ENCODE peak calls at places on chromosomes 7 and 10, in six cellular contexts. One of them, this sample, is unnamed.

GRCh38 chr7:815284-816216 is 16.7 kb upstream of the SUN1 start:
- DNase-seq in lower lobe of right lung: peak; percentile 41
- DNase-seq in neural progenitor cell: peak; percentile 93
- DNase-seq in fibroblast of lung: no peak
- DNase-seq in foreskin keratinocyte: no peak
- DNase-seq in nephron progenitor cell: peak; percentile 88
- DNase-seq in this sample: no peak

GRCh38 chr7:151793531-151793935 is 83.4 kb downstream of the PRKAG2 start:
- DNase-seq in fibroblast of lung: no peak
- DNase-seq in neural progenitor cell: no peak
- DNase-seq in lower lobe of right lung: peak; percentile 87
- DNase-seq in foreskin keratinocyte: no peak
- DNase-seq in nephron progenitor cell: no peak
- DNase-seq in this sample: peak; percentile 31

GRCh38 chr7:140213684-140214074 is 36.9 kb upstream of the KDM7A start:
- DNase-seq in lower lobe of right lung: no peak
- DNase-seq in foreskin keratinocyte: no peak
- DNase-seq in neural progenitor cell: no peak
- DNase-seq in fibroblast of lung: no peak
- DNase-seq in nephron progenitor cell: no peak
- DNase-seq in this sample: peak; percentile 84

GRCh38 chr7:44065431-44066110 is at the start of gene PGAM2:
- DNase-seq in foreskin keratinocyte: no peak
- DNase-seq in lower lobe of right lung: peak; percentile 50
- DNase-seq in fibroblast of lung: no peak
- DNase-seq in nephron progenitor cell: no peak
- DNase-seq in neural progenitor cell: peak; percentile 82
- DNase-seq in this sample: no peak

GRCh38 chr10:61052469-61053205 is 108.7 kb upstream of the RHOBTB1 start:
- DNase-seq in lower lobe of right lung: no peak
- DNase-seq in fibroblast of lung: no peak
- DNase-seq in foreskin keratinocyte: no peak
- DNase-seq in nephron progenitor cell: no peak
- DNase-seq in neural progenitor cell: no peak
- DNase-seq in this sample: no peak

GRCh38 chr10:111261066-111261465 is 184.2 kb downstream of the ADRA2A start:
- DNase-seq in foreskin keratinocyte: no peak
- DNase-seq in nephron progenitor cell: no peak
- DNase-seq in lower lobe of right lung: no peak
- DNase-seq in neural progenitor cell: no peak
- DNase-seq in fibroblast of lung: no peak
- DNase-seq in this sample: no peak

GRCh38 chr10:80506836-80507483 is 30.7 kb upstream of the SH2D4B start:
- DNase-seq in nephron progenitor cell: no peak
- DNase-seq in lower lobe of right lung: no peak
- DNase-seq in fibroblast of lung: no peak
- DNase-seq in foreskin keratinocyte: no peak
- DNase-seq in neural progenitor cell: no peak
- DNase-seq in this sample: no peak

GRCh38 chr7:148481965-148482626 is 108.5 kb upstream of the C7orf33 start:
- DNase-seq in neural progenitor cell: no peak
- DNase-seq in foreskin keratinocyte: peak; percentile 45
- DNase-seq in nephron progenitor cell: peak; percentile 11
- DNase-seq in lower lobe of right lung: no peak
- DNase-seq in fibroblast of lung: no peak
- DNase-seq in this sample: no peak

GRCh38 chr10:71084061-71084817 is 128.1 kb upstream of the UNC5B start:
- DNase-seq in fibroblast of lung: no peak
- DNase-seq in neural progenitor cell: no peak
- DNase-seq in foreskin keratinocyte: no peak
- DNase-seq in lower lobe of right lung: no peak
- DNase-seq in nephron progenitor cell: no peak
- DNase-seq in this sample: no peak

GRCh38 chr7:50562126-50562525 is 3.1 kb downstream of the DDC start:
- DNase-seq in foreskin keratinocyte: no peak
- DNase-seq in nephron progenitor cell: peak; percentile 30
- DNase-seq in fibroblast of lung: no peak
- DNase-seq in neural progenitor cell: peak; percentile 51
- DNase-seq in lower lobe of right lung: no peak
- DNase-seq in this sample: no peak

GRCh38 chr10:20993387-20994170 is 96.5 kb upstream of the NEBL start:
- DNase-seq in fibroblast of lung: peak; percentile 78
- DNase-seq in neural progenitor cell: no peak
- DNase-seq in foreskin keratinocyte: no peak
- DNase-seq in lower lobe of right lung: no peak
- DNase-seq in nephron progenitor cell: no peak
- DNase-seq in this sample: peak; percentile 76

GRCh38 chr7:112986256-112987031 is 100.2 kb downstream of the GPR85 start:
- DNase-seq in nephron progenitor cell: no peak
- DNase-seq in foreskin keratinocyte: no peak
- DNase-seq in neural progenitor cell: no peak
- DNase-seq in lower lobe of right lung: no peak
- DNase-seq in fibroblast of lung: peak; percentile 80
- DNase-seq in this sample: peak; percentile 80

DNA sequence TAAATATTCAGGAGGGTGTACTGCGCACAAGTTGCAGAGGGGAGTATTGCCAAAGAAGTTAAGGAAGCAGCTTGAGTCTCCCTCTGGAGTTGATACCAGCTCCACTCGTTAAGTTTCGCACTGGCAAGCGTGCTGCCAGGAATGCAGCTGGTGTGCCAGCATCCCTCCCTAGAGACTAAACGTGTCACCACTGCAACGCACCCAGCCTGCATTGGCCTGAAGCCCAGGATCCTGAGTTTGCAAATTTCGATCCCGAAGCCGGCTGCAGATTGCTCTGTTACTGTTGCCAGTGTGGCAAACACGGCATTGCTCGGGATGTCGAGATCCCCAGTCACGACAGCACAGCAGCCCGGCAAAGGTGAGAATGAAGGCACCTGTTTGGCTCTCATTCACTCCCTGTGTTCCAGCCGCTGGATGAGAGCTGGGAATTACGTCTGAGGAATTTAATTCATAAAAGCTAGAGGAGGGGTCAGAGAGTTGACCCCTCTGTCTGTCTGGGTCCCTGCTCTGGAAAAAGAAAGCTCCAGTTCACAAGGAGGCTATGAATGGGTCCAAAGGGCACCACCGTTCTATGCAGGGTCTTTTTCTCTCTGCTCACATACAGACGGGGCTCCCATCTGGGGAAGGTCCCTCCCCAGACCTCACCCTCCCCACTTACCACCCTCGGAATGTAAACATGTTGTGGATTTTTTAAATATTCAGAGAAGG is 61.0 kb downstream of the NRP1 start:
- DNase-seq in foreskin keratinocyte: peak; percentile 79
- DNase-seq in nephron progenitor cell: no peak
- DNase-seq in lower lobe of right lung: peak; percentile 87
- DNase-seq in fibroblast of lung: peak; percentile 99
- DNase-seq in neural progenitor cell: peak; percentile 28
- DNase-seq in this sample: peak; percentile 96
- TF ChIP-seq CTCF in foreskin keratinocyte: peak; percentile 62
- TF ChIP-seq CTCF in nephron progenitor cell: no peak
- TF ChIP-seq CTCF in lower lobe of right lung: no peak
- TF ChIP-seq CTCF in fibroblast of lung: peak; percentile 25
- TF ChIP-seq CTCF in neural progenitor cell: no peak
- TF ChIP-seq CTCF in this sample: peak; percentile 11

DNA sequence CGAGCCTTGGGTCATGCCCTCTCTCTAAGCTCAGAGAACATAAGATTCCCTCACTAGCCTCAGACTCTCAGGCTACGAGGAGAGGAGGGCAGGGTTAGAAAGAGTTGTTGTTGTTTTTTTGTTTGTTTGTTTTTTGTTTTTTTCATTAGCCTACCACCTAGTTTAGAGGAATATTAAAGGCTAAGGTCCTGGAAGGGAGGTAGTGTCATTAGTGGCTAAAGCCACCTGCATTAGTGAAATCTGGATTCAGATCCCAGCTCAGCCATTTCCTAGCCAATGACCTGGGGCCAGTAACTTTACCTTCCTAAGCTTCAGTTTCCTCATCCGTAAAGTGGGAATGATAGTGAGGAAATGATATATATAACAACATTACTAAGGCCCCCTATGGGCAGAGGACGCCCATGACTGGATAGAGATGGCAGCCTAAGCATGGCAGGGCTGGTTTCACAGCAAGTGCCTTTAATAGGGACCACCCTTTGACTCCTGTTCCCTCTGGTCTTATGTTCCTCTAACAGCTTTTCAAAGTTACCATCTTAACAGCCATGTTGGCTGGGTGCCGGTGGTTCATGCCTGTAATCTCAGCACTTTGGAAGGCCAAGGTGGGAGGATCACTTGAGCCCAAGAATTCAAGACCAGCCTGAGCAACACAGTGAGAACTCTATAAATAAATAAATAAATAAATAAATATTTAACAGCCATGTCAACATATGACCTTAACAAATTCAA is 5.1 kb downstream of the DDIT4 start:
- DNase-seq in fibroblast of lung: no peak
- DNase-seq in neural progenitor cell: no peak
- DNase-seq in lower lobe of right lung: no peak
- DNase-seq in foreskin keratinocyte: no peak
- DNase-seq in nephron progenitor cell: no peak
- DNase-seq in this sample: no peak
- TF ChIP-seq CTCF in fibroblast of lung: no peak
- TF ChIP-seq CTCF in neural progenitor cell: peak; percentile 15
- TF ChIP-seq CTCF in lower lobe of right lung: peak; percentile 5
- TF ChIP-seq CTCF in foreskin keratinocyte: peak; percentile 24
- TF ChIP-seq CTCF in nephron progenitor cell: no peak
- TF ChIP-seq CTCF in this sample: peak; percentile 14

GRCh38 chr10:3785849-3786290 is 861 bp upstream of the KLF6 start:
- DNase-seq in fibroblast of lung: peak; percentile 68
- DNase-seq in nephron progenitor cell: peak; percentile 42
- DNase-seq in neural progenitor cell: peak; percentile 55
- DNase-seq in foreskin keratinocyte: no peak
- DNase-seq in lower lobe of right lung: no peak
- DNase-seq in this sample: peak; percentile 59
- TF ChIP-seq CTCF in fibroblast of lung: no peak
- TF ChIP-seq CTCF in nephron progenitor cell: no peak
- TF ChIP-seq CTCF in neural progenitor cell: no peak
- TF ChIP-seq CTCF in foreskin keratinocyte: no peak
- TF ChIP-seq CTCF in lower lobe of right lung: no peak
- TF ChIP-seq CTCF in this sample: no peak

GRCh38 chr10:17805921-17806577 is 3.1 kb upstream of the MRC1 start:
- DNase-seq in foreskin keratinocyte: no peak
- DNase-seq in fibroblast of lung: no peak
- DNase-seq in lower lobe of right lung: no peak
- DNase-seq in neural progenitor cell: peak; percentile 21
- DNase-seq in nephron progenitor cell: no peak
- DNase-seq in this sample: no peak
- TF ChIP-seq CTCF in foreskin keratinocyte: peak; percentile 64
- TF ChIP-seq CTCF in fibroblast of lung: no peak
- TF ChIP-seq CTCF in lower lobe of right lung: peak; percentile 9
- TF ChIP-seq CTCF in neural progenitor cell: peak; percentile 43
- TF ChIP-seq CTCF in nephron progenitor cell: no peak
- TF ChIP-seq CTCF in this sample: peak; percentile 7

GRCh38 chr10:43606323-43607198 is at the start of gene ZNF485:
- DNase-seq in fibroblast of lung: peak; percentile 69
- DNase-seq in neural progenitor cell: peak; percentile 81
- DNase-seq in foreskin keratinocyte: no peak
- DNase-seq in lower lobe of right lung: peak; percentile 84
- DNase-seq in nephron progenitor cell: peak; percentile 71
- DNase-seq in this sample: peak; percentile 67
- TF ChIP-seq CTCF in fibroblast of lung: no peak
- TF ChIP-seq CTCF in neural progenitor cell: no peak
- TF ChIP-seq CTCF in foreskin keratinocyte: no peak
- TF ChIP-seq CTCF in lower lobe of right lung: no peak
- TF ChIP-seq CTCF in nephron progenitor cell: no peak
- TF ChIP-seq CTCF in this sample: no peak

GRCh38 chr7:90211391-90212148 is at the start of gene STEAP2:
- DNase-seq in foreskin keratinocyte: peak; percentile 55
- DNase-seq in fibroblast of lung: peak; percentile 92
- DNase-seq in lower lobe of right lung: peak; percentile 87
- DNase-seq in nephron progenitor cell: peak; percentile 93
- DNase-seq in neural progenitor cell: peak; percentile 93
- DNase-seq in this sample: peak; percentile 92
- TF ChIP-seq CTCF in foreskin keratinocyte: peak; percentile 77
- TF ChIP-seq CTCF in fibroblast of lung: peak; percentile 46
- TF ChIP-seq CTCF in lower lobe of right lung: peak; percentile 53
- TF ChIP-seq CTCF in nephron progenitor cell: peak; percentile 60
- TF ChIP-seq CTCF in neural progenitor cell: peak; percentile 70
- TF ChIP-seq CTCF in this sample: no peak

GRCh38 chr10:73263948-73264347 is 11.5 kb upstream of the MRPS16 start:
- DNase-seq in foreskin keratinocyte: peak; percentile 23
- DNase-seq in lower lobe of right lung: no peak
- DNase-seq in neural progenitor cell: no peak
- DNase-seq in fibroblast of lung: peak; percentile 56
- DNase-seq in nephron progenitor cell: no peak
- DNase-seq in this sample: peak; percentile 55
- TF ChIP-seq CTCF in foreskin keratinocyte: peak; percentile 77
- TF ChIP-seq CTCF in lower lobe of right lung: peak; percentile 32
- TF ChIP-seq CTCF in neural progenitor cell: peak; percentile 59
- TF ChIP-seq CTCF in fibroblast of lung: peak; percentile 48
- TF ChIP-seq CTCF in nephron progenitor cell: peak; percentile 48
- TF ChIP-seq CTCF in this sample: peak; percentile 69